ENCODE peak calls at places on chromosomes 5 and 9, in eight cellular contexts. L, U, Z, I, K, P, O and N are unnamed samples.

GRCh38 chr9:8282555-8282954 is 483.0 kb upstream of the DMAC1 start:
- DNase-seq in K (peak; percentile 9), P (no peak), L (no peak), U (no peak), I (no peak), O (no peak), Z (no peak), N (no peak)

GRCh38 chr5:997001-997474 is 11.6 kb upstream of the NKD2 start:
- DNase-seq in L (no peak), U (no peak), Z (no peak), K (no peak), O (no peak), I (no peak), P (no peak), N (no peak)

GRCh38 chr5:141598389-141599360 is 20.1 kb downstream of the DIAPH1 start:
- DNase-seq in L (no peak), O (peak; percentile 23), K (no peak), P (no peak), U (no peak), Z (no peak), I (no peak), N (no peak)

GRCh38 chr5:147805030-147805454 is 22.5 kb upstream of the JAKMIP2 start:
- DNase-seq in U (no peak), I (no peak), P (no peak), L (peak; percentile 51), Z (no peak), O (no peak), K (no peak), N (no peak)

GRCh38 chr5:124394700-124395099 is 351.7 kb downstream of the ZNF608 start:
- DNase-seq in K (no peak), I (no peak), L (no peak), P (no peak), O (no peak), Z (no peak), U (no peak), N (no peak)

GRCh38 chr9:127281887-127282286 is 17.3 kb downstream of the GARNL3 start:
- DNase-seq in K (no peak), P (no peak), Z (no peak), U (no peak), I (no peak), L (no peak), O (no peak), N (no peak)

GRCh38 chr5:81768960-81769452 is 18.1 kb upstream of the SSBP2 start:
- DNase-seq in Z (peak; percentile 32), K (no peak), P (no peak), I (no peak), O (no peak), U (no peak), L (no peak), N (no peak)

GRCh38 chr5:74519161-74519571 is 121.4 kb downstream of the ENC1 start:
- DNase-seq in P (no peak), K (no peak), U (no peak), Z (peak; percentile 70), O (no peak), L (no peak), I (no peak), N (no peak)

GRCh38 chr9:122941560-122942234 is 877 bp downstream of the RABGAP1 start:
- DNase-seq in Z (peak; percentile 61), U (no peak), L (no peak), I (no peak), O (no peak), K (no peak), P (peak; percentile 17), N (no peak)

GRCh38 chr5:135493406-135494180 is 41.4 kb upstream of the TIFAB start:
- DNase-seq in O (no peak), K (no peak), Z (no peak), I (peak; percentile 83), L (no peak), U (no peak), P (no peak), N (no peak)

GRCh38 chr5:169448826-169449225 is 134.7 kb upstream of the SPDL1 start:
- DNase-seq in O (no peak), U (no peak), I (no peak), Z (no peak), L (no peak), K (no peak), P (no peak), N (no peak)

GRCh38 chr9:136901516-136902258 is 15.4 kb downstream of the TRAF2 start:
- DNase-seq in U (peak; percentile 67), K (no peak), Z (peak; percentile 90), L (peak; percentile 58), I (no peak), O (peak; percentile 59), P (no peak), N (peak; percentile 60)

GRCh38 chr5:122229551-122229950 is 82.5 kb upstream of the SNCAIP start:
- DNase-seq in I (no peak), Z (no peak), U (no peak), L (no peak), P (no peak), K (no peak), O (no peak), N (no peak)

GRCh38 chr9:22211588-22212360 is 202.7 kb upstream of the CDKN2B start:
- DNase-seq in P (no peak), Z (peak; percentile 78), O (no peak), K (no peak), I (peak; percentile 12), L (no peak), U (no peak), N (no peak)

GRCh38 chr9:108356806-108357205 is 499.0 kb downstream of the ACTL7B start:
- DNase-seq in Z (no peak), O (no peak), I (no peak), P (no peak), L (no peak), K (no peak), U (no peak), N (no peak)

GRCh38 chr5:14208071-14209021 is 65.2 kb downstream of the TRIO start:
- DNase-seq in Z (peak; percentile 28), P (no peak), U (no peak), I (no peak), K (no peak), L (no peak), O (no peak), N (no peak)

GRCh38 chr5:38110130-38110529 is 148.2 kb upstream of the EGFLAM start:
- DNase-seq in L (no peak), K (no peak), U (no peak), P (no peak), O (no peak), Z (no peak), I (no peak), N (no peak)

GRCh38 chr5:80576383-80576782 is 6.3 kb upstream of the ANKRD34B start:
- DNase-seq in Z (no peak), P (no peak), U (no peak), O (no peak), L (no peak), K (no peak), I (no peak), N (no peak)

GRCh38 chr9:22054076-22054475 is 45.0 kb upstream of the CDKN2B start:
- DNase-seq in K (no peak), Z (no peak), L (no peak), P (no peak), I (no peak), U (no peak), O (no peak), N (no peak)

GRCh38 chr9:126705311-126705766 is 91.6 kb downstream of the LMX1B start:
- DNase-seq in O (peak; percentile 77), Z (peak; percentile 80), P (peak; percentile 67), I (peak; percentile 57), L (peak; percentile 83), U (peak; percentile 84), K (peak; percentile 84), N (peak; percentile 85)

GRCh38 chr9:87382902-87383301 is 114.8 kb upstream of the DAPK1 start:
- DNase-seq in L (no peak), K (no peak), I (no peak), U (no peak), Z (no peak), O (no peak), P (no peak), N (no peak)

GRCh38 chr9:70415476-70415875 is 1.0 kb upstream of the KLF9 start:
- DNase-seq in Z (no peak), L (no peak), I (no peak), O (no peak), K (no peak), U (no peak), P (no peak), N (no peak)

GRCh38 chr5:16695779-16696178 is 79.0 kb upstream of the RETREG1 start:
- DNase-seq in K (no peak), L (no peak), O (no peak), Z (no peak), U (no peak), P (no peak), I (peak; percentile 53), N (no peak)

GRCh38 chr5:83964235-83964634 is 243.6 kb upstream of the HAPLN1 start:
- DNase-seq in L (no peak), K (no peak), Z (no peak), U (no peak), O (no peak), I (no peak), P (no peak), N (no peak)

GRCh38 chr9:121599186-121599871 is 52.1 kb upstream of the DAB2IP start:
- DNase-seq in K (peak; percentile 84), U (no peak), Z (peak; percentile 64), I (peak; percentile 22), O (no peak), L (no peak), P (no peak), N (no peak)

GRCh38 chr9:34377402-34377741 is 674 bp upstream of the MYORG start:
- DNase-seq in I (no peak), O (no peak), P (no peak), Z (no peak), U (no peak), K (no peak), L (no peak), N (no peak)

GRCh38 chr9:93967020-93967803 is 12.1 kb upstream of the BARX1 start:
- DNase-seq in K (no peak), I (no peak), O (no peak), L (no peak), U (no peak), Z (no peak), P (no peak), N (no peak)

GRCh38 chr5:67283275-67283987 is 86.8 kb upstream of the CD180 start:
- DNase-seq in L (no peak), I (no peak), P (peak; percentile 55), K (no peak), Z (no peak), U (no peak), O (no peak), N (no peak)

GRCh38 chr5:173882632-173883031 is 5.5 kb upstream of the CPEB4 start:
- DNase-seq in U (no peak), Z (no peak), K (no peak), L (no peak), P (no peak), I (no peak), O (no peak), N (no peak)

GRCh38 chr5:113232246-113232645 is 202.5 kb downstream of the TSSK1B start:
- DNase-seq in I (peak; percentile 33), Z (no peak), K (no peak), L (no peak), U (no peak), P (no peak), O (no peak), N (no peak)

GRCh38 chr9:138022121-138022741 is 144.6 kb downstream of the CACNA1B start:
- DNase-seq in P (no peak), Z (peak; percentile 26), O (peak; percentile 5), K (no peak), U (no peak), I (no peak), L (no peak), N (peak; percentile 13)

GRCh38 chr5:180389252-180390101 is 36.3 kb upstream of the GFPT2 start:
- DNase-seq in P (no peak), I (no peak), Z (no peak), U (no peak), L (no peak), O (no peak), K (no peak), N (no peak)